ENCODE peak calls at places on chromosomes 5 and 9, in four cellular contexts. I is heart left ventricle, B is cardiac fibroblast, P is MM.1S. R is an unnamed sample.

GRCh38 chr5:65895891-65896290 is 30.5 kb upstream of the ERBIN start:
- DNase-seq in P (peak; percentile 76), B (no peak), I (no peak), R (no peak)

GRCh38 chr9:78812665-78813064 is 515.7 kb downstream of the PSAT1 start:
- DNase-seq in B (no peak), I (no peak), P (no peak), R (no peak)

GRCh38 chr5:36875051-36875788 is 1.3 kb upstream of the NIPBL start:
- DNase-seq in P (peak; percentile 31), B (peak; percentile 52), I (peak; percentile 51), R (peak; percentile 70)

GRCh38 chr5:15525679-15526275 is 25.8 kb downstream of the FBXL7 start:
- DNase-seq in P (no peak), I (no peak), B (peak; percentile 30), R (no peak)

GRCh38 chr9:76433406-76433805 is 25.6 kb upstream of the GCNT1 start:
- DNase-seq in I (no peak), B (no peak), P (no peak), R (no peak)

GRCh38 chr9:97598461-97599288 is 34.5 kb downstream of the TSTD2 start:
- DNase-seq in B (peak; percentile 91), P (peak; percentile 86), I (peak; percentile 86), R (peak; percentile 81)

GRCh38 chr5:160260881-160261815 is 31.8 kb downstream of the FABP6 start:
- DNase-seq in I (peak; percentile 36), B (peak; percentile 92), P (no peak), R (no peak)

GRCh38 chr9:27183701-27184100 is 74.7 kb downstream of the TEK start:
- DNase-seq in I (no peak), P (no peak), B (peak; percentile 37), R (no peak)

GRCh38 chr9:91059713-91060112 is 258.1 kb downstream of the SYK start:
- DNase-seq in I (no peak), B (no peak), P (no peak), R (no peak)

GRCh38 chr9:93091056-93091452 is 5.0 kb upstream of the CARD19 start:
- DNase-seq in I (peak; percentile 5), B (no peak), P (no peak), R (no peak)

GRCh38 chr9:70049672-70050271 is 6.1 kb downstream of the MAMDC2 start:
- DNase-seq in I (peak; percentile 87), P (no peak), B (peak; percentile 90), R (no peak)

GRCh38 chr5:130795037-130795436 is 370.0 kb downstream of the HINT1 start:
- DNase-seq in B (no peak), P (no peak), I (no peak), R (no peak)

GRCh38 chr5:23411200-23411599 is 96.2 kb upstream of the PRDM9 start:
- DNase-seq in P (no peak), I (no peak), B (no peak), R (no peak)

GRCh38 chr5:158978061-158978745 is 121.5 kb downstream of the EBF1 start:
- DNase-seq in I (no peak), B (peak; percentile 72), P (no peak), R (no peak)

GRCh38 chr9:98094316-98094715 is 24.7 kb downstream of the TRIM14 start:
- DNase-seq in B (no peak), P (no peak), I (no peak), R (no peak)

GRCh38 chr5:119614838-119615237 is 14.5 kb upstream of the FAM170A start:
- DNase-seq in B (no peak), I (no peak), P (no peak), R (no peak)

GRCh38 chr5:172110921-172111873 is 76.8 kb downstream of the STK10 start:
- DNase-seq in B (peak; percentile 55), P (peak; percentile 88), I (peak; percentile 59), R (no peak)

GRCh38 chr5:137254153-137254552 is 245.0 kb downstream of the SPOCK1 start:
- DNase-seq in P (no peak), B (peak; percentile 79), I (no peak), R (no peak)

GRCh38 chr5:179814090-179814489 is 6.6 kb upstream of the SQSTM1 start:
- DNase-seq in B (no peak), I (no peak), P (no peak), R (no peak)

GRCh38 chr9:36625006-36625600 is 52.4 kb downstream of the MELK start:
- DNase-seq in B (peak; percentile 80), I (peak; percentile 43), P (no peak), R (no peak)

GRCh38 chr5:53017383-53017782 is 28.2 kb downstream of the ITGA2 start:
- DNase-seq in I (no peak), P (no peak), B (no peak), R (no peak)

GRCh38 chr5:76819851-76820280 is 1.0 kb downstream of the F2RL1 start:
- DNase-seq in I (peak; percentile 26), P (no peak), B (peak; percentile 39), R (no peak)

GRCh38 chr5:127513571-127513970 is 3.9 kb upstream of the PRRC1 start:
- DNase-seq in P (no peak), B (no peak), I (no peak), R (no peak)

GRCh38 chr5:159978358-159978757 is 30.6 kb upstream of the TTC1 start:
- DNase-seq in I (no peak), B (no peak), P (no peak), R (no peak)

GRCh38 chr5:170355601-170356098 is 33.5 kb downstream of the KCNMB1 start:
- DNase-seq in P (no peak), I (peak; percentile 70), B (no peak), R (no peak)

GRCh38 chr9:13447551-13448422 is 168.3 kb upstream of the MPDZ start:
- DNase-seq in B (peak; percentile 37), I (no peak), P (no peak), R (peak; percentile 89)

GRCh38 chr5:67723873-67724272 is 491.7 kb upstream of the PIK3R1 start:
- DNase-seq in B (no peak), I (no peak), P (no peak), R (no peak)

GRCh38 chr5:145484195-145484594 is 350.9 kb downstream of the PRELID2 start:
- DNase-seq in I (no peak), P (no peak), B (peak; percentile 22), R (no peak)

GRCh38 chr9:115191667-115192066 is 73.7 kb upstream of the TNC start:
- DNase-seq in P (no peak), I (no peak), B (no peak), R (peak; percentile 56)

GRCh38 chr9:85173967-85174366 is 504.4 kb downstream of the NTRK2 start:
- DNase-seq in B (no peak), P (no peak), I (no peak), R (no peak)

GRCh38 chr9:85172001-85172978 is 502.8 kb downstream of the NTRK2 start:
- DNase-seq in I (peak; percentile 24), P (no peak), B (peak; percentile 8), R (no peak)

GRCh38 chr9:85166808-85167545 is 497.4 kb downstream of the NTRK2 start:
- DNase-seq in B (no peak), P (no peak), I (no peak), R (no peak)

DNA sequence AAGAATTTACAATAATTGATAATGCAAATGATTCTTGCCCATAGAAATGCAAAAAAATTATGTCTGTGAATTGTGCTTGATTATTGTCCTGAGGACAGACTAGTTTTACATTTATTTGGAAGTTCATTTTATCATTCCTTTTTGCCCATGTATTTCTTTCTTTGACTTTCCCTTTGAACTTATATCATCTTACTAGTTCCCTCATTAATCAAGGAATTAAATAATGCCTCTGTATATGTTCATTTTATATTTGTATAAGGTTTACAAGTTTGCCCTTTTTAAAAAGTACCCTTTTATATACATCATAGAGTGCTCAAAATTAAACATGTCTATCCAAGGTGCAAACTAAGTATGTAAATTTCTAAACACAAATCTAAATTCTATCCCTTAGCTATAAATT is 501.6 kb downstream of the NTRK2 start:
- DNase-seq in I (no peak), P (no peak), B (no peak), R (no peak)
- H3K4me3 ChIP-seq in I (no peak overlapping the region), P (no peak overlapping the region), B (no peak overlapping the region), R (no peak overlapping the region)

DNA sequence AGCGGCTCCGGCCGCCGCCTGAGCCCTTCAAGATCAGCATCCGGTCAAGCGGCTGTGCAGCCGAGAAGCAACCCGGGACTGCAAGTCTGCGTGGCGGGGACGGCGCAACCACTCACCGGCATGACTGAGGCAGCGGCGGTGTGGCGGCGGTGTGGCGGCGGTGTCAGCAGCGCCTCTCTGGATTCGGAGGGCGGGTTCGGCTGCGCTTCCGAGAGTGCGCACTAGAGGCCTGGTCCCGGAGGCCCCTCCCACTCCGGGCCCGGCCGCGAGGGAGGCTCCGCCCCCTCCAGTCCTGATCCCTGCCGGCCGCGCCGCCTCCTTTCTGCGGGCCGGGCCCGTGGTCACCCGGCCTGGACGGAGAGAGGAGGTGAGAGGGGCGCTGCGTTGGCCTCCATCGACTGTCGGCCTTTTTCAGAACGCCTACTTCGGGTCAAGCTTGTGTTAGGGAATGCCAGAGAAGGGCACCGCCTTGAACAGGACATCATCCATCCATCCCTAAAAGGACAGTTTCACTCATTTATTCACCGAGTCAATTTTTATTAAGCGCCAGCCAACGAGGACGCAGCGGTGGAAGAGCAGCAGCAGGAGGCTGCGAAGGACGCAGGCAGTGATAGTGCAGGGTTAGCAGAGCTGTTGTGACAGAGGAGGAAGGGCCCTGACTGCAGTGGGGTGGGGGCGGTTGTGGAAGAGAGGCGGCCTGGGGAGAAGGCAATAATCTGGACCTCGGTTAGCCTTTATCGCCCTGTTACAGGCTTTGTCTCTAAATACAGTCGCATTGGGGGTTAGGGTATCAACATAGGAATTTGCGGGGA is at the start of gene ATOX1:
- DNase-seq in B (peak; percentile 91), I (peak; percentile 95), P (peak; percentile 94), R (peak; percentile 91)
- TF ChIP-seq CTCF in B (no peak), I (peak; percentile 2), P (no peak), R (no peak)

DNA sequence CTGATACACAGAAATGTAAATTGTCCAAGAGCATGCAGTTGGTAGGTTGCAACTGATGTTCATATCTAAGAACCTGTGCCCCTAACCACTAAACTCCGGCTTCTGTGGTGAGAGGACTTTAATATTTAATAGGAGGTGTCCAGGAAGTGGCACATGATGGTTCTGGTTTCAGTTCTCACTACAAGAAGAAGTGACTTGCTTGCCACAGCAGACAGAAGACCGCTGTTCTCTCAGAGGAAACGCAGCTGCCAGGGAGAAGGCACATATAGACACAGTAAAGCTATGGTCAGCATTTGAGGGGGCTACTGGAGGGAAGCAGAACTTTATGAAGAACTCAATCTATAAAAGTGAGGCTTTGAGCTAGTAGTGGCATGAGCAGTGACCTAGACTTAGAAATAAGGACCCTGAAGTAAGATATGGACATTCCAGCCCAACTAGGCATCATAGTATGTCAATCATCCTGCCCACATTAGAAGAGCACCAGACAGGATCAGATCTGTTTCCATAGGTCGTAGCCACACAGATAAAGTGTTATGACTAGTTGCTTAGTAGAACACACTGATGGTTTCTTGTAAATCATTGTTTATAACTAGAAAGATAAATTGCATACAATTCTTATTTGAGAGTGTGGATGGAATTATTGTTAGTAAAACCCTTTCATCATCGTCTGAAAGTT is 36.4 kb upstream of the DAB2 start:
- DNase-seq in I (peak; percentile 49), B (no peak), P (peak; percentile 97), R (no peak)
- H3K4me3 ChIP-seq in I (no peak overlapping the region), B (no peak overlapping the region), P (peak overlapping the region; percentile 23), R (no peak overlapping the region)

DNA sequence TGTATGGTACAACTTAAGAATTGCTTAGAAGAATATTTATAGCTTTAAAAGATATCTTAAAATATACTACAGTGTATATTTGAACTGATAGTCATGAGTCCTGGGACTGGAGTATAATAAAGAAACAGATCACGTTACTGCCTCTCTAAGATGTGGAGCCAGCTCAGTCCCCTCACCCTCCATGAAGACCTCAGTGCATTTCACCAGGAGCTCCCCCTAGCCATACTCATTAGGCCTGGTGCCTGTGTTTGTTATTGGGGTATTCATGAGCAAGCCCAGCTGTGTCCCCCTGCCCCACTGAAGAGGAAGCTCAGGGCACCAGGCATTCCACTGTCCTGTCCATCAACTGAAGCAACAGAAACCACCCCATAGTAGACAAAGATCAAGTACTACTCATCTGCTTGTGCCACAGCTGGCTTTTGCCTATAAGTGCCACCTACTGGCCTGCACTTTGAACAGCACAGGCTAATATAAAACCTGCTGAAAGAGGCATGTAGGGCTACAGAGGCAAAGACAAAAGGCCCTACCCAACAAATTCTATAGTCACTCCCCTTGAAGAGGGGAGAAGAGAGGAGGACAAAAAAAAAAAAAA is 850.2 kb upstream of the NUDT12 start:
- DNase-seq in B (peak; percentile 51), P (peak; percentile 48), I (no peak), R (peak; percentile 75)
- TF ChIP-seq CTCF in B (peak; percentile 35), P (peak; percentile 69), I (no peak), R (peak; percentile 82)